ENCODE peak calls at places on chromosomes 11 and 22, in seven cellular contexts. L is natural killer cell, S is fibroblast of the aortic adventitia, P is cardiac fibroblast, N is AG04449, A is GM23338, K is DND-41. I is an unnamed sample.
A peak's percentile ranks its signal among the peaks of the same experiment; 100 is the strongest.

GRCh38 chr11:130411223-130411622 is 17.2 kb downstream of the ADAMTS8 start:
- DNase-seq in A (no peak), P (no peak), L (no peak), N (no peak), K (no peak), S (no peak), I (no peak)

GRCh38 chr11:66851698-66852465 is 5.0 kb upstream of the LRFN4 start:
- DNase-seq in N (no peak), K (no peak), A (peak; percentile 78), L (no peak), P (no peak), S (no peak), I (peak; percentile 20)

GRCh38 chr22:42924436-42924835 is 67.4 kb upstream of the ARFGAP3 start:
- DNase-seq in L (no peak), S (no peak), P (no peak), N (no peak), K (no peak), A (no peak), I (no peak)

GRCh38 chr11:37394236-37394870 is 796.3 kb upstream of the RAG2 start:
- DNase-seq in N (no peak), S (no peak), P (peak; percentile 1), A (no peak), K (no peak), L (no peak), I (no peak)

GRCh38 chr11:19938051-19938856 is 222.0 kb downstream of the DBX1 start:
- DNase-seq in S (peak; percentile 73), L (peak; percentile 27), N (no peak), P (peak; percentile 75), K (peak; percentile 41), A (peak; percentile 79), I (peak; percentile 33)

GRCh38 chr11:20397281-20397680 is 9.8 kb downstream of the PRMT3 start:
- DNase-seq in K (peak; percentile 29), A (peak; percentile 71), P (peak; percentile 74), N (no peak), S (peak; percentile 62), L (no peak), I (no peak)

GRCh38 chr11:61963282-61964057 is 4.0 kb downstream of the FTH1 start:
- DNase-seq in A (no peak), N (no peak), L (no peak), P (peak; percentile 89), K (no peak), S (no peak), I (peak; percentile 2)

GRCh38 chr22:49930596-49931412 is 12.4 kb downstream of the CRELD2 start:
- DNase-seq in S (peak; percentile 68), A (peak; percentile 43), L (no peak), N (no peak), K (peak; percentile 32), P (peak; percentile 70), I (no peak)

GRCh38 chr11:99352642-99353041 is 331.9 kb downstream of the CNTN5 start:
- DNase-seq in P (no peak), N (no peak), A (no peak), S (no peak), K (no peak), L (no peak), I (no peak)

GRCh38 chr11:67484847-67485311 is 2.1 kb downstream of the AIP start:
- DNase-seq in L (no peak), P (no peak), K (peak; percentile 68), N (no peak), A (no peak), S (no peak), I (no peak)

GRCh38 chr22:44329179-44329796 is 16.5 kb upstream of the SHISAL1 start:
- DNase-seq in K (no peak), L (no peak), A (no peak), S (no peak), P (no peak), N (no peak), I (no peak)

GRCh38 chr11:120172054-120172881 is 34.4 kb upstream of the TRIM29 start:
- DNase-seq in K (peak; percentile 22), N (no peak), A (peak; percentile 92), P (peak; percentile 67), L (peak; percentile 25), S (peak; percentile 72), I (peak; percentile 62)

GRCh38 chr11:94068764-94069163 is 47.6 kb downstream of the HEPHL1 start:
- DNase-seq in N (no peak), S (no peak), P (peak; percentile 13), A (no peak), K (no peak), L (no peak), I (no peak)

GRCh38 chr22:17475318-17476212 is 87.7 kb upstream of the SLC25A18 start:
- DNase-seq in P (no peak), N (no peak), S (no peak), A (peak; percentile 41), K (no peak), L (no peak), I (no peak)

GRCh38 chr22:31334329-31334728 is 11.8 kb downstream of the PATZ1 start:
- DNase-seq in K (no peak), L (no peak), N (no peak), P (no peak), A (no peak), S (no peak), I (no peak)

GRCh38 chr22:23696326-23696851 is 5.6 kb downstream of the RGL4 start:
- DNase-seq in S (no peak), L (peak; percentile 63), N (no peak), P (peak; percentile 76), A (no peak), K (peak; percentile 93), I (no peak)

GRCh38 chr11:130603585-130603906 is 155.1 kb downstream of the ADAMTS15 start:
- DNase-seq in N (no peak), S (no peak), A (no peak), P (no peak), L (no peak), K (no peak), I (no peak)

GRCh38 chr22:46036558-46037408 is 59.8 kb upstream of the WNT7B start:
- DNase-seq in N (no peak), S (no peak), A (peak; percentile 74), L (no peak), P (peak; percentile 23), K (peak; percentile 48), I (no peak)

GRCh38 chr22:49192180-49192856 is 635.4 kb downstream of the BRD1 start:
- DNase-seq in A (peak; percentile 0), N (no peak), K (no peak), S (no peak), P (no peak), L (no peak), I (no peak)

GRCh38 chr22:39152024-39152510 is 413 bp downstream of the CBX7 start:
- DNase-seq in P (no peak), L (no peak), A (no peak), N (no peak), K (no peak), S (no peak), I (no peak)

GRCh38 chr11:6607190-6607635 is 3.6 kb downstream of the ILK start:
- DNase-seq in L (no peak), N (no peak), S (no peak), K (no peak), P (no peak), A (no peak), I (no peak)

GRCh38 chr22:42324991-42325710 is 54.7 kb upstream of the TCF20 start:
- DNase-seq in N (no peak), K (peak; percentile 59), S (no peak), A (no peak), L (no peak), P (no peak), I (no peak)

GRCh38 chr22:31400023-31400397 is 606 bp downstream of the DRG1 start:
- DNase-seq in P (peak; percentile 27), K (no peak), L (no peak), S (peak; percentile 32), A (peak; percentile 7), N (no peak), I (no peak)

GRCh38 chr11:1603629-1604028 is 4.6 kb downstream of the KRTAP5-3 start:
- DNase-seq in L (no peak), K (no peak), P (no peak), A (no peak), N (no peak), S (no peak), I (no peak)

GRCh38 chr11:46489668-46490560 is 98.3 kb upstream of the CHRM4 start:
- DNase-seq in P (peak; percentile 65), N (no peak), S (peak; percentile 59), K (peak; percentile 44), L (no peak), A (peak; percentile 85), I (no peak)
- TF ChIP-seq CTCF in P (peak; percentile 72), N (peak; percentile 58), S (peak; percentile 69), K (peak; percentile 80), L (no peak), A (peak; percentile 77), I (peak; percentile 58)

DNA sequence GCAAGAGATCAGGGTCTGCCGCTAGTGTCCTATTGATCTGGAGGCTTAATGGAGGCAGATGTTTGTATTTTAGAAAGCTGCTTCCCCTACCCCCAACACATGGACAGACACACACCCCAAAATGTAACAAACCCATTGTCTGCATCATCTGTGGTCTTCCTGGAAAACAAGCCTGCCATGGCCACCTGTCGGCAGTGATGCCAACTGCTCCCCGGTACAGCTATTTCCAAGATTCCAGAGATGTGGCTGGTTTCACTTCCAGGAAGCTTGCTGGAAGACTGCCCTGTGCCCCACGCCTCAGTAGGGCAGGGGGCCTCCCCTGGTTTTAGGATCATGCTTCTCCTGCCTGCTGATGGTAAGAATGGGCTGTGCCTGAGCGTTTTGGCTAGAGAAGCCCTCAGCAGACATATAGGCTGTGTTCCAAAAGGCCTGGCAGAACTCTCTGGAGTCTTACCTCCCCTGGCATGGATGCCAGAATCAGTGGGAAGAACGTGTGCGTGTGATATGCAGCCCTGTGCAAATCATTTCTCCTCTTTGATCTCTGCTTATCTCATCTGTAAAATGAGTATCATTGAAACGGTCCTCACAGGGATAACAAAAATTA is 108.6 kb downstream of the FBXO7 start:
- DNase-seq in L (no peak), N (no peak), S (no peak), A (no peak), P (no peak), K (no peak), I (no peak)
- TF ChIP-seq CTCF in L (no peak), N (no peak), S (no peak), A (no peak), P (no peak), K (no peak), I (no peak)

GRCh38 chr22:38030311-38031133 is 26.7 kb upstream of the PICK1 start:
- DNase-seq in P (no peak), L (no peak), N (no peak), K (no peak), A (peak; percentile 41), S (no peak), I (no peak)

GRCh38 chr22:38029901-38030300 is 27.3 kb upstream of the PICK1 start:
- DNase-seq in A (no peak), N (no peak), P (no peak), L (no peak), K (no peak), S (no peak), I (no peak)

GRCh38 chr22:38028344-38029130 is 28.7 kb upstream of the PICK1 start:
- DNase-seq in P (no peak), A (no peak), K (no peak), N (no peak), L (no peak), S (no peak), I (no peak)

GRCh38 chr22:38027487-38027886 is 29.7 kb upstream of the PICK1 start:
- DNase-seq in N (no peak), K (no peak), L (no peak), A (no peak), S (no peak), P (no peak), I (no peak)

GRCh38 chr22:38029370-38029769 is 27.8 kb upstream of the PICK1 start:
- DNase-seq in S (no peak), A (no peak), P (no peak), K (no peak), N (no peak), L (no peak), I (no peak)
- TF ChIP-seq CTCF in S (no peak), A (no peak), P (no peak), K (no peak), N (no peak), L (no peak), I (no peak)

GRCh38 chr11:90593099-90593498 is 370.2 kb upstream of the CHORDC1 start:
- DNase-seq in K (no peak), A (no peak), N (no peak), S (no peak), P (no peak), L (no peak), I (no peak)
- TF ChIP-seq CTCF in K (no peak), A (no peak), N (no peak), S (no peak), P (no peak), L (no peak), I (no peak)

I was measured in D721Med.